ENCODE peak calls at places on chromosomes 2 and 18, in five cellular contexts. J, T, D, X and F are unnamed samples.

GRCh38 chr2:191696001-191696400 is 18.1 kb downstream of the NABP1 start:
- DNase-seq in J (no peak), T (peak), D (no peak), X (no peak), F (peak)

GRCh38 chr2:69185807-69186206 is 172.8 kb downstream of the ANTXR1 start:
- DNase-seq in J (no peak), T (peak), D (no peak), X (no peak), F (peak)

GRCh38 chr2:11598228-11598731 is 64.4 kb downstream of the GREB1 start:
- DNase-seq in J (no peak), T (peak), D (no peak), X (no peak), F (peak)

GRCh38 chr18:27627927-27628326 is 442.8 kb upstream of the CHST9 start:
- DNase-seq in J (no peak), T (no peak), D (no peak), X (no peak), F (no peak)

GRCh38 chr2:37349376-37349775 is 4.9 kb downstream of the QPCT start:
- DNase-seq in J (no peak), T (no peak), D (no peak), X (no peak), F (no peak)

GRCh38 chr2:124559236-124559635 is 534.1 kb downstream of the CNTNAP5 start:
- DNase-seq in J (no peak), T (no peak), D (no peak), X (no peak), F (no peak)

GRCh38 chr2:68646303-68646702 is 2.9 kb downstream of the PROKR1 start:
- DNase-seq in J (no peak), T (no peak), D (no peak), X (no peak), F (peak)

GRCh38 chr2:233865838-233866237 is 2.3 kb downstream of the MSL3B start:
- DNase-seq in J (no peak), T (no peak), D (peak), X (no peak), F (no peak)

GRCh38 chr18:25561923-25562322 is 210.0 kb upstream of the ZNF521 start:
- DNase-seq in J (no peak), T (no peak), D (peak), X (no peak), F (peak)

GRCh38 chr18:79151191-79151590 is 82.0 kb downstream of the ATP9B start:
- DNase-seq in J (no peak), T (no peak), D (no peak), X (no peak), F (no peak)

GRCh38 chr2:233844836-233845235 is 9.5 kb downstream of the HJURP start:
- DNase-seq in J (no peak), T (no peak), D (no peak), X (no peak), F (no peak)

GRCh38 chr2:111162718-111163331 is 42.1 kb downstream of the BCL2L11 start:
- DNase-seq in J (peak), T (no peak), D (no peak), X (no peak), F (no peak)

GRCh38 chr2:171404258-171404657 is 29.5 kb downstream of the METTL8 start:
- DNase-seq in J (no peak), T (peak), D (no peak), X (no peak), F (peak)

GRCh38 chr2:16774091-16774490 is 108.5 kb upstream of the CYRIA start:
- DNase-seq in J (no peak), T (peak), D (no peak), X (no peak), F (peak)

GRCh38 chr2:172672999-172673726 is 62.5 kb upstream of the RAPGEF4 start:
- DNase-seq in J (no peak), T (peak), D (peak), X (no peak), F (peak)

GRCh38 chr2:176188218-176188968 is at the start of gene HOXD1:
- DNase-seq in J (no peak), T (no peak), D (peak), X (no peak), F (no peak)

GRCh38 chr18:39191931-39192330 is 1626.3 kb upstream of the CELF4 start:
- DNase-seq in J (no peak), T (no peak), D (no peak), X (no peak), F (no peak)

GRCh38 chr2:112092286-112093041 is 37.4 kb downstream of the TMEM87B start:
- DNase-seq in J (peak), T (peak), D (no peak), X (no peak), F (peak)

GRCh38 chr2:101179982-101180381 is 28.8 kb upstream of the TBC1D8 start:
- DNase-seq in J (no peak), T (no peak), D (no peak), X (no peak), F (no peak)

GRCh38 chr2:30628341-30628740 is 178.9 kb downstream of the CAPN13 start:
- DNase-seq in J (no peak), T (no peak), D (no peak), X (no peak), F (peak)

GRCh38 chr2:212409560-212409959 is 129.0 kb downstream of the ERBB4 start:
- DNase-seq in J (no peak), T (no peak), D (no peak), X (no peak), F (no peak)

GRCh38 chr18:49447810-49448745 is 12.4 kb downstream of the DYM start:
- DNase-seq in J (peak), T (peak), D (peak), X (peak), F (peak)

GRCh38 chr2:99571609-99572344 is 82.0 kb upstream of the REV1 start:
- DNase-seq in J (no peak), T (no peak), D (no peak), X (no peak), F (no peak)

GRCh38 chr2:40371525-40372277 is 80.2 kb downstream of the SLC8A1 start:
- DNase-seq in J (no peak), T (peak), D (no peak), X (no peak), F (peak)

GRCh38 chr18:21281611-21282010 is 39.6 kb downstream of the GREB1L start:
- DNase-seq in J (no peak), T (no peak), D (no peak), X (no peak), F (peak)

GRCh38 chr2:231900486-231900942 is 25.7 kb downstream of the NPPC start:
- DNase-seq in J (peak), T (peak), D (peak), X (peak), F (peak)

GRCh38 chr2:226256709-226257401 is 542.8 kb downstream of the IRS1 start:
- DNase-seq in J (no peak), T (peak), D (no peak), X (no peak), F (no peak)

GRCh38 chr2:34242741-34243123 is 643.6 kb upstream of the FAM98A start:
- DNase-seq in J (no peak), T (no peak), D (no peak), X (no peak), F (no peak)

GRCh38 chr18:29840101-29840500 is 1202.4 kb downstream of the DSC3 start:
- DNase-seq in J (no peak), T (peak), D (peak), X (no peak), F (peak)

GRCh38 chr2:223000872-223001825 is 50.8 kb upstream of the KCNE4 start:
- DNase-seq in J (no peak), T (no peak), D (no peak), X (no peak), F (no peak)

GRCh38 chr2:229206548-229206947 is 64.5 kb downstream of the PID1 start:
- DNase-seq in J (no peak), T (no peak), D (no peak), X (no peak), F (no peak)

GRCh38 chr2:206256711-206257110 is 17.8 kb upstream of the ZDBF2 start:
- DNase-seq in J (no peak), T (no peak), D (no peak), X (no peak), F (no peak)

GRCh38 chr2:174836345-174836999 is 72.2 kb upstream of the CHRNA1 start:
- DNase-seq in J (no peak), T (peak), D (no peak), X (no peak), F (peak)

GRCh38 chr2:223692227-223692947 is 90.2 kb upstream of the SCG2 start:
- DNase-seq in J (no peak), T (peak), D (peak), X (no peak), F (peak)

GRCh38 chr18:8283901-8284585 is 325.2 kb upstream of the RAB12 start:
- DNase-seq in J (no peak), T (peak), D (no peak), X (no peak), F (no peak)

GRCh38 chr2:5877360-5877759 is 185.2 kb downstream of the SOX11 start:
- DNase-seq in J (no peak), T (peak), D (no peak), X (no peak), F (no peak)

GRCh38 chr2:143807677-143808076 is 678.5 kb downstream of the ARHGAP15 start:
- DNase-seq in J (no peak), T (no peak), D (no peak), X (no peak), F (peak)

GRCh38 chr2:16476168-16476567 is 189.5 kb downstream of the CYRIA start:
- DNase-seq in J (no peak), T (no peak), D (no peak), X (no peak), F (no peak)

GRCh38 chr18:76455015-76455676 is 39.9 kb downstream of the ZNF516 start:
- DNase-seq in J (no peak), T (no peak), D (no peak), X (no peak), F (no peak)